ENCODE peak calls at places on chromosomes 2 and 18, in five cellular contexts. H is osteoblast, V is brain microvascular endothelial cell, X is heart left ventricle, S is neural progenitor cell. E is an unnamed sample.

GRCh38 chr2:227103583-227103982 is 60.4 kb downstream of the COL4A4 start:
- DNase-seq in H (no peak), V (no peak), X (no peak), S (no peak), E (no peak)

GRCh38 chr2:182077451-182078142 is 91.9 kb downstream of the PPP1R1C start:
- DNase-seq in H (no peak), V (peak; percentile 87), X (no peak), S (peak; percentile 75), E (peak; percentile 31)

GRCh38 chr2:150812664-150813408 is 325.4 kb upstream of the RND3 start:
- DNase-seq in H (no peak), V (no peak), X (no peak), S (no peak), E (no peak)

GRCh38 chr18:79643049-79643765 is 36.4 kb upstream of the CTDP1 start:
- DNase-seq in H (peak; percentile 69), V (no peak), X (no peak), S (no peak), E (no peak)

GRCh38 chr2:240368746-240369724 is 66.4 kb upstream of the GPC1 start:
- DNase-seq in H (no peak), V (no peak), X (peak; percentile 92), S (no peak), E (no peak)

GRCh38 chr2:124804014-124804940 is 779.2 kb downstream of the CNTNAP5 start:
- DNase-seq in H (peak; percentile 1), V (no peak), X (no peak), S (peak; percentile 71), E (no peak)

GRCh38 chr2:12455626-12456025 is 261.1 kb upstream of the TRIB2 start:
- DNase-seq in H (no peak), V (no peak), X (no peak), S (no peak), E (no peak)

GRCh38 chr2:8580316-8581047 is 101.4 kb upstream of the ID2 start:
- DNase-seq in H (peak; percentile 65), V (no peak), X (peak; percentile 11), S (no peak), E (no peak)

GRCh38 chr2:158213743-158214142 is 112.1 kb downstream of the UPP2 start:
- DNase-seq in H (no peak), V (no peak), X (no peak), S (no peak), E (no peak)

GRCh38 chr2:35873921-35874320 is 481.7 kb upstream of the CRIM1 start:
- DNase-seq in H (no peak), V (no peak), X (no peak), S (no peak), E (no peak)

GRCh38 chr2:220000080-220000479 is 372.6 kb downstream of the SLC4A3 start:
- DNase-seq in H (no peak), V (no peak), X (no peak), S (no peak), E (no peak)

GRCh38 chr18:2441544-2441943 is 129.8 kb downstream of the METTL4 start:
- DNase-seq in H (peak; percentile 46), V (peak; percentile 65), X (no peak), S (no peak), E (no peak)

GRCh38 chr2:70959851-70960832 is 18.3 kb upstream of the ANKRD53 start:
- DNase-seq in H (peak; percentile 21), V (no peak), X (no peak), S (peak; percentile 41), E (no peak)

GRCh38 chr2:230900336-230900995 is 24.6 kb downstream of the GPR55 start:
- DNase-seq in H (no peak), V (no peak), X (no peak), S (no peak), E (no peak)

GRCh38 chr18:55587341-55588000 is 521 bp downstream of the TCF4 start:
- DNase-seq in H (peak; percentile 59), V (peak; percentile 14), X (peak; percentile 33), S (peak; percentile 63), E (no peak)

GRCh38 chr2:151264157-151264835 is 2.6 kb upstream of the RBM43 start:
- DNase-seq in H (no peak), V (no peak), X (no peak), S (no peak), E (no peak)

GRCh38 chr18:34661464-34662087 is 48.5 kb upstream of the DTNA start:
- DNase-seq in H (peak; percentile 42), V (peak; percentile 46), X (no peak), S (peak; percentile 61), E (no peak)

GRCh38 chr2:240814280-240814679 is 5.7 kb downstream of the KIF1A start:
- DNase-seq in H (peak; percentile 73), V (no peak), X (no peak), S (no peak), E (no peak)

GRCh38 chr2:98835831-98836385 is 100.1 kb downstream of the CRACDL start:
- DNase-seq in H (no peak), V (no peak), X (no peak), S (no peak), E (no peak)

GRCh38 chr18:44198296-44199284 is 482.1 kb upstream of the SETBP1 start:
- DNase-seq in H (peak; percentile 10), V (no peak), X (no peak), S (no peak), E (no peak)

GRCh38 chr2:188439986-188440385 is 148.3 kb downstream of the GULP1 start:
- DNase-seq in H (no peak), V (no peak), X (no peak), S (no peak), E (no peak)

GRCh38 chr2:240965296-240965904 is 33.0 kb upstream of the SNED1 start:
- DNase-seq in H (peak; percentile 84), V (no peak), X (peak; percentile 55), S (no peak), E (no peak)

GRCh38 chr2:232333361-232334135 is 45.0 kb upstream of the ALPP start:
- DNase-seq in H (peak; percentile 89), V (no peak), X (peak; percentile 18), S (peak; percentile 40), E (no peak)

GRCh38 chr2:151111599-151112278 is 149.9 kb downstream of the RBM43 start:
- DNase-seq in H (peak; percentile 61), V (peak; percentile 75), X (no peak), S (no peak), E (no peak)

GRCh38 chr18:5962362-5962761 is 67.0 kb upstream of the TMEM200C start:
- DNase-seq in H (no peak), V (no peak), X (no peak), S (no peak), E (no peak)

GRCh38 chr18:26697186-26697585 is 148.8 kb upstream of the KCTD1 start:
- DNase-seq in H (no peak), V (no peak), X (no peak), S (no peak), E (no peak)

GRCh38 chr2:100262555-100263320 is 59.6 kb downstream of the LONRF2 start:
- DNase-seq in H (peak; percentile 93), V (peak; percentile 68), X (peak; percentile 61), S (peak; percentile 68), E (no peak)

GRCh38 chr18:60469396-60469795 is 96.8 kb upstream of the MC4R start:
- DNase-seq in H (no peak), V (no peak), X (no peak), S (no peak), E (no peak)

GRCh38 chr18:23703057-23703986 is 14.1 kb downstream of the LAMA3 start:
- DNase-seq in H (peak; percentile 77), V (peak; percentile 81), X (no peak), S (peak; percentile 49), E (no peak)

GRCh38 chr2:234469251-234469845 is 27.5 kb downstream of the ARL4C start:
- DNase-seq in H (peak; percentile 78), V (no peak), X (no peak), S (no peak), E (no peak)
- H3K4me3 ChIP-seq in H (no peak overlapping the region), V (no peak overlapping the region), X (no peak overlapping the region), S (no peak overlapping the region), E (no peak overlapping the region)

GRCh38 chr2:85561280-85562212 is at the start of gene GGCX:
- DNase-seq in H (peak; percentile 98), V (peak; percentile 90), X (peak; percentile 97), S (peak; percentile 99), E (peak; percentile 96)
- TF ChIP-seq CTCF in H (no peak), V (peak; percentile 5), X (no peak), S (no peak), E (no peak)

DNA sequence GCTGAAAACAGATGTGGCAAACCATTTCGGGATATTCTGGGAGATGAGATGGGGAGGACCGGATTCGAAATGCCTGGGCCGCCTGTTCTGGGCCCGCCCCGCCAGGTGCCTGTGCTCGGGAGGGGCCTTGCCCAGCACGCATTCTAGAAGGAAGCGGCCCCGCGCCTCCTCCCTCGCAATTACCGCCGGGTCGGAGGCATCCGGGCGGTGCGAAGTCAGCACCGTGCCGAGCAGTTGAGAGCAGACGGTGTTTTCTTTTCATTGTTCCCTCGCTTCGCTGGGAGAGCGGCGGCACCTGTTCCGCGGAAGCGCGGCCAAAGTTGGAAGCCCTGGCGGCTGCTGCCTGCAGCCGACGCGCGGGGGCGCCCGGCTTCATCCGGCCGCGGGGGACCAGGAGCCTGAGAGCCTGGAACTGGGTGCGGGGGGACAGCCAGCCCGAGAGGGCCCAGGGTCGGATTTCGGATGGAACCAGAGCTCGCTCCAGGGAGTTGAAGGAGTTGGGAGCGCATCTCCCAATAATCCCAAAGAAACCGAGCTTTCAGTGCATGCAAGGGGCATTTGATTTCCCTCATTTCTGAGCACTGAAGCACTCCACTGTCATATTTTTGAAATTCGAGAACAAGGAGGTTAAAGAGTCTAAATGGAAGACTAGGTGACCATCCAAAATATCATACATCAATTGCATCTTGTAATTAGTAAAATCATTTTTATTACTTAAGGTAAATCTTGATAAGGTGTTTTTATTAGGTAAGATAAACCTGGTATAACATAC is 241.8 kb upstream of the RAB12 start:
- DNase-seq in H (peak; percentile 83), V (no peak), X (no peak), S (peak; percentile 90), E (peak; percentile 13)
- H3K4me3 ChIP-seq in H (peak overlapping the region; percentile 67), V (peak overlapping the region; percentile 27), X (no peak overlapping the region), S (peak overlapping the region; percentile 34), E (no peak overlapping the region)

GRCh38 chr2:239093487-239093886 is 245.6 kb downstream of the TWIST2 start:
- DNase-seq in H (no peak), V (no peak), X (no peak), S (no peak), E (no peak)

GRCh38 chr2:239093956-239094355 is 246.1 kb downstream of the TWIST2 start:
- DNase-seq in H (no peak), V (no peak), X (no peak), S (no peak), E (no peak)

GRCh38 chr2:239095475-239095874 is 247.6 kb downstream of the TWIST2 start:
- DNase-seq in H (no peak), V (no peak), X (no peak), S (peak; percentile 33), E (no peak)

GRCh38 chr2:239096676-239097427 is 249.0 kb downstream of the TWIST2 start:
- DNase-seq in H (no peak), V (no peak), X (no peak), S (no peak), E (no peak)

GRCh38 chr2:239094727-239095266 is 246.9 kb downstream of the TWIST2 start:
- DNase-seq in H (no peak), V (no peak), X (no peak), S (no peak), E (no peak)
- TF ChIP-seq CTCF in H (no peak), V (no peak), X (no peak), S (peak; percentile 21), E (no peak)